ENCODE peak calls at places on chromosome 10, in seven cellular contexts. F is H9, Y is IMR-90, C is mesenchymal stem cell, R is H1, N is neuronal stem cell, Z is trophoblast cell. V is an unnamed sample.

GRCh38 chr10:50373821-50374501 is 122.6 kb upstream of the ASAH2 start:
- DNase-seq in Y (peak), N (no peak), R (no peak), Z (no peak), F (no peak), C (no peak), V (peak)

GRCh38 chr10:123687758-123688157 is 21.6 kb downstream of the GPR26 start:
- DNase-seq in C (no peak), Z (peak), R (no peak), Y (no peak), N (no peak), F (peak), V (peak)

GRCh38 chr10:12896251-12896650 is 105.3 kb downstream of the CCDC3 start:
- DNase-seq in C (no peak), N (no peak), F (no peak), Y (no peak), Z (no peak), R (no peak), V (no peak)

GRCh38 chr10:113736576-113736975 is 14.9 kb upstream of the PLEKHS1 start:
- DNase-seq in N (no peak), R (no peak), C (peak), F (no peak), Y (no peak), Z (no peak), V (no peak)

GRCh38 chr10:12351447-12351846 is 2.1 kb downstream of the CAMK1D start:
- DNase-seq in Z (no peak), N (no peak), R (no peak), F (no peak), Y (no peak), C (no peak), V (no peak)

GRCh38 chr10:47050618-47051455 is 139.6 kb downstream of the PTPN20 start:
- DNase-seq in N (no peak), R (no peak), F (peak), C (no peak), Y (no peak), Z (no peak), V (peak)

GRCh38 chr10:125269716-125270115 is 109.4 kb upstream of the CTBP2 start:
- DNase-seq in R (no peak), F (no peak), Z (no peak), N (no peak), C (no peak), Y (no peak), V (no peak)

GRCh38 chr10:96124230-96125141 is 5.6 kb upstream of the ZNF518A start:
- DNase-seq in R (peak), N (peak), C (peak), Z (peak), Y (peak), F (peak), V (peak)

GRCh38 chr10:119509909-119510451 is 32.5 kb downstream of the RGS10 start:
- DNase-seq in R (no peak), F (no peak), Y (no peak), N (no peak), C (no peak), Z (peak), V (no peak)

DNA sequence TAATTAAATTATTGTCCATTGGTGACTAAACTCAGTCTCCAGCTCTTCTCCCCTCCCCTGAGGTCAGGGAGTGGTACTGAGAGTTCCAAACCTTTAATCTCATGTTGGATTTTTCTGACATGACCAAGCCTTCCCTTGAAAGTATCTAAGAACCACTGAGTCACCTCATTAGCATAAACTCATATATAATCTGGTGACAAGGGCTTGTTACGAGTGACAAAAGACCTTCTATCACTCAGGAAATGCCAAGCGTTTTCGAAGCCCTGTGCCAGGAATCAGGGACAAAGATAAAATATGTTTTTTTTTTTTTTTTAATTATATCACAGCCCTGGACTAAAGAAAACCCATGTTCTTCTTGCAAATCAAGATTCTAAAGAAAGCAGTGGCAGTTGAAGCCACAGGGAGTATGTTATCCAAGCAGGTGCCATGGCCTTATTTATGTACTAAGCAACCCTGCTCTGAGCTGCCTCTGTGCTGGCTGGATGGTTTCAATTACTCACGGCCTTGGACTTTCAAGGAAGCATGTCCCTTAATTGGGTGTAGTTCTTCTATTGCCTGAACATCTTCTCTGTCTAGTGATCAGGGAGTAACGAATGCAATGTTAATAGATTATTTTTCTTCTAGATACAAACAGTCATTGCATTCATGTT is 169.0 kb upstream of the PRKCQ start:
- DNase-seq in Y (peak), Z (peak), F (no peak), R (no peak), C (peak), N (no peak), V (no peak)
- H3K9ac ChIP-seq in Y (no peak), Z (no peak), F (no peak), R (no peak), C (no peak), N (no peak), V (no peak)

DNA sequence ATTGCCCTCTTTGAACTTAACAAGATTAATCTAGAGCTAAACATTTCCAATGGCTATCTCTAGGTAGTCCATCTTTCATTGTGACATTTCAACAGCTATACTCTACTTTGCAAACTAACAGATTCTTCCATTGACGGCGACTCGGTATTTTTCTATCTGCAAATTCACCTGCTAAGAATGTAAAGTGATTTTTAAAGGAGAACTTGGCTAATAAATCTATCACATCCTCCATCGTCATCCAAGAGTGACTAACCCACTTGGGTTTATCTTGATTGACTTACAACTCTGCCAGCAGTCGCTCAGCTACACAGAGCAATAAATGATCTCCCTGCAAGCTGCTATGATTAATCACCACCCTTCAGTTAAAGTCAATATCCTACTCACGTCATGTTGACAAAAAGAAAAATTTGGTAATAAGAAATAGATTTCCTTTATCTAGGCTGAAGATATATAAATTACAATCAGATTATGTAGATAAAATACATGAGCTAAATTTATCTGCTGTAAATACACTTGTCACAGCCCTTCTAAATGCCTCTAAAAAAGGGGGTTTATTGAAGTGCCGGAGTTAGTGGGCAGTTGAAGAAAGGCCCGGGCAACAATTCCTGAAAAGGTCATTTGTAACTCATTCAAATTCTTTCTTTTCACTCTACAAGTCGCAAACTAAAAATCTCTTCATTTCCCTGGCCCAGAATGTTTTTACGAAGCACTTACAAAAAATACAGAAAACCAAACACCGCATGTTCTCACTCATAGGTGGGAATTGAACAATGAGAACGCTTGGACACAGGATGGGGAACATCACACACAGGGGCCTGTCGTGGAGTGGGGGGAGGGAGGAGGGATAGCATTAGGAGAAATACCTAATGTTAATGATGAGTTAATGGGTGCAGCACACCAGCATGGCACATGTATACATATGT is 99.3 kb downstream of the SFMBT2 start:
- DNase-seq in R (no peak), N (no peak), F (no peak), C (peak), Z (no peak), Y (peak), V (no peak)
- H3K4ac ChIP-seq in R (no peak), N (no peak), F (no peak), C (no peak), Z (no peak), Y (no peak), V (no peak)

DNA sequence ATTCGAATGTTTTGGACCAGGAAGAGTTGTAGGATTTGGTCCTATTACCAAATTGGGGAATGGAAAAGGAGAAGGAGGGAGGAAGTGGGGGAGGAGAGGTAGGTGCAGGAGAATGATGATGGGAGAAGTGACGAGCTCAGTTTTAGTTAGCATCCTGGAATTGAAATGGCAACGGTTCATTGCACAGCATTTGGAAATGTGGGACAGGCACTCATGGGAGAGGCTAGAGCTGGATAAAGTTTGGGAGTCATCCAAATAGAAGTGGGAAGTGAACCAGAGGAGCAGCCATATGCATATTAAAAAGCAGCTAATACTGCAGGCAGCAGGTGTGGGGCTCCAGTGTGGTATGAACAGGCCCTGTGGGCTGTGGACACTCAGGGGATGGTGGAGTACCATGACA is 253.6 kb downstream of the SORCS3 start:
- DNase-seq in Y (no peak), C (no peak), N (no peak), R (no peak), F (no peak), Z (no peak), V (no peak)
- H3K9ac ChIP-seq in Y (no peak), C (no peak), N (no peak), R (no peak), F (no peak), Z (no peak), V (no peak)

GRCh38 chr10:29895436-29895835 is 163.9 kb downstream of the JCAD start:
- DNase-seq in N (peak), Z (peak), Y (peak), F (peak), R (peak), C (peak), V (peak)

GRCh38 chr10:29897430-29897829 is 162.0 kb downstream of the JCAD start:
- DNase-seq in R (no peak), Y (no peak), Z (no peak), C (no peak), N (no peak), F (no peak), V (no peak)

GRCh38 chr10:29897999-29898716 is 161.2 kb downstream of the JCAD start:
- DNase-seq in Y (no peak), N (no peak), C (no peak), F (no peak), Z (no peak), R (no peak), V (no peak)

GRCh38 chr10:29896053-29896452 is 163.3 kb downstream of the JCAD start:
- DNase-seq in Z (no peak), R (no peak), N (no peak), Y (peak), F (no peak), C (peak), V (no peak)
- H3K4ac ChIP-seq in Z (no peak), R (no peak), N (no peak), Y (peak), F (no peak), C (no peak), V (no peak)

GRCh38 chr10:98467506-98468318 is 21.0 kb upstream of the HPS1 start:
- DNase-seq in Z (peak), F (peak), R (peak), Y (peak), C (peak), N (peak), V (peak)
- H3K9ac ChIP-seq in Z (no peak), F (no peak), R (no peak), Y (peak), C (peak), N (no peak), V (peak)

GRCh38 chr10:60313589-60313952 is 76.1 kb downstream of the ANK3 start:
- DNase-seq in Z (no peak), C (no peak), N (no peak), Y (no peak), F (no peak), R (no peak), V (no peak)
- H3K4ac ChIP-seq in Z (no peak), C (no peak), N (no peak), Y (peak), F (no peak), R (no peak), V (no peak)

GRCh38 chr10:22478555-22479334 is 133.4 kb downstream of the SPAG6 start:
- DNase-seq in F (no peak), Y (no peak), Z (no peak), C (no peak), N (no peak), R (no peak), V (no peak)

GRCh38 chr10:22479419-22479818 is 134.1 kb downstream of the SPAG6 start:
- DNase-seq in N (no peak), Z (no peak), C (no peak), R (no peak), Y (no peak), F (no peak), V (peak)

GRCh38 chr10:22475857-22476600 is 130.7 kb downstream of the SPAG6 start:
- DNase-seq in R (no peak), F (peak), N (peak), C (peak), Y (no peak), Z (peak), V (peak)

GRCh38 chr10:22476601-22477364 is 131.5 kb downstream of the SPAG6 start:
- DNase-seq in C (peak), Z (peak), Y (no peak), N (peak), F (peak), R (no peak), V (peak)

DNA sequence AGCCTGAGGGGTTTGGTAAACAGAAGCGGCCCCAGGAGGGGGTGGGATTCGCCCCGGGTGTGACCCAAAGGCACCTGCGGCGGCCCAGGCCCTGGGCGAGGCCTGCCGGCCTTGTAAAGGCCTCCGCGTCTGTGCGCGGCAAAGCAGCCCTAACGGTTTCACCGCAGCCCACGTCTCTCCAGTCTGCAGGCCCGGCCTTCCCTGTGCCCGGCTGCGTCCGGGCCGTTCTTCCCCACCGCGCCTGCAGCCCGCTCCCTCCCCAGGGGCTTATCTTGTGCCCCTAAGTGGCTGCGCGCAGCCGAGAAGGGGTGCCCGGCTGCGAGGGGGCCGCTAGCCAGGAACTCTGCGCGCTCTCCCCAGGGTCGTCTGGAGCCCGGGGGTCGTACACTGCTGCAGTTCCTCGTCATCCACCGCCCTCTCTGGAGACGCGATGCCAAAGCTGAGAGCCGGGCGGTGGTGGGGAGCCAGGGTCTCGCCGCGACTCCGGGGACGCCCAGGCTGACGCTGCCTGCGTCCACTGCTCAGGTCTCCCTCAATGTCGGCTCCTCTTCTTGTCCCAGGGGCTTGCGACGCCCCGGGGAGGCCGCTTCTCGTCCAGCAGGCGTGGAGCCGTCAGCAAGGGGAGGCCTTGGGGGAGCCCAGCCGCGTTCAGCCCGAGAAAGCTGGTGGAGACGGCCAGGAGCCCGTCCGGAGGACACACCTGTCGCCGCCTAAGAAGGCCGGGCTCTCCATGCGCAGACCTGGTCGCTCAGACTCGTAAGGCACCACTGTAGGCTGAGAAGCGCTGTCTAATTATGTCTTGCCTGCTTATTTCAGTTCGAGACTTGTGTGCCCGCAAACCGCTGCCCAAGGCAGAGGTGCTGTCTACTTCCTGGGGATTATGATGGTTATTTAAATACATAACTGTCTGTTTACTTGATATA is 132.3 kb downstream of the SPAG6 start:
- DNase-seq in C (no peak), F (peak), R (peak), Y (no peak), N (peak), Z (no peak), V (peak)
- H3K9ac ChIP-seq in C (no peak), F (no peak), R (no peak), Y (no peak), N (peak), Z (no peak), V (peak)

GRCh38 chr10:61173450-61173849 is 229.5 kb upstream of the RHOBTB1 start:
- DNase-seq in Y (no peak), N (no peak), R (no peak), F (no peak), C (no peak), Z (no peak), V (no peak)

GRCh38 chr10:61169294-61169693 is 225.3 kb upstream of the RHOBTB1 start:
- DNase-seq in C (no peak), N (no peak), Z (no peak), F (no peak), Y (no peak), R (no peak), V (no peak)

GRCh38 chr10:61170594-61170993 is 226.6 kb upstream of the RHOBTB1 start:
- DNase-seq in Z (no peak), C (no peak), N (no peak), R (no peak), Y (no peak), F (no peak), V (no peak)

GRCh38 chr10:61175331-61175730 is 231.3 kb upstream of the RHOBTB1 start:
- DNase-seq in Z (no peak), N (no peak), C (no peak), F (no peak), Y (peak), R (no peak), V (no peak)

GRCh38 chr10:61172182-61172926 is 228.4 kb upstream of the RHOBTB1 start:
- DNase-seq in N (no peak), R (no peak), C (no peak), F (no peak), Z (no peak), Y (no peak), V (no peak)
- H3K4ac ChIP-seq in N (no peak), R (no peak), C (no peak), F (no peak), Z (no peak), Y (no peak), V (no peak)

GRCh38 chr10:99858849-99859248 is 76.4 kb downstream of the ABCC2 start:
- DNase-seq in Z (no peak), R (no peak), N (no peak), Y (no peak), C (no peak), F (no peak), V (no peak)
- H3K9ac ChIP-seq in Z (no peak), R (no peak), N (no peak), Y (no peak), C (no peak), F (no peak), V (no peak)

DNA sequence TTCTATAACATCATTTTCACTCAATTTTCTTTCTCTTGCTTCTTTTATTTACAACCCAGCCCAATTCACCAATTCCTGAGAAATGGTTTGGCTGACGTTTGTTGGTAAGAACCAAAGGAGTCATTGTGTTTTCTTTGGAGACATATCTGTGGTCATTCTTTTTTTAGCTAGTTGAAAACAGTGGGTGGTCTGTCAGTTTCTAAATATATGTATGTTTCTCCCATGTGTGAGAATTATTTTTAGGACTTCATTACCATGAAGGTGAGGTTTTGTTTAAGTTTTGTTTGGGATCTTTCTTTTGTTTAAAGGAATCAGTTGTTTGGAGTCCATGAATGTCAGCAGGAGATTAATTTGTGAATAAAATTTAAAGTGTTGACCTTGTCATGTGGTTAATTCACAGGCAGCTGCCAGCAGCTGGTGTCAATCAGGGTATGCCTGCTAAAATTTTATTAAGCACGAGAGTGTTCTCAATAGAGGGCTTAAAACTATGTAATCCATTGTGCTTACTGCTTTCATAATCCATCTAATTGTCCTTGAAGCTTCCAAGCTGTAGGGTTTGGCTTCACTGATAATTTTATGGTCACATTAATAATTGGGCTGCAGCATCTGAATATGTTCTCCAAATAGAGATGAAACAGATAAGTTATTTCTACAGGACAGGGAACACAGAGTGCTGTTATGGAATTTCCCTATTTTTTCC is 38.7 kb downstream of the INSYN2A start:
- DNase-seq in F (no peak), C (no peak), Z (no peak), R (no peak), N (no peak), Y (peak), V (no peak)
- H3K4ac ChIP-seq in F (no peak), C (no peak), Z (no peak), R (no peak), N (no peak), Y (no peak), V (no peak)